ENCODE peak calls at places on chromosome 13, in ten cellular contexts. One of them, this sample, is unnamed.

GRCh38 chr13:107534548-107534947 is 680.8 kb downstream of the LIG4 start:
- DNase-seq in Ammon's horn: no peak
- DNase-seq in activated CD4-positive, alpha-beta T cell treated with anti-CD3 and anti-CD28 coated beads for 24 hours: no peak
- DNase-seq in MG63: no peak
- DNase-seq in GOT3: no peak
- DNase-seq in dorsolateral prefrontal cortex: no peak
- DNase-seq in ELR: no peak
- DNase-seq in thoracic aorta: no peak
- DNase-seq in sciatic nerve: no peak
- DNase-seq in CMK: no peak
- DNase-seq in this sample: no peak

GRCh38 chr13:51432576-51432975 is 20.3 kb downstream of the INTS6 start:
- DNase-seq in Ammon's horn: no peak
- DNase-seq in activated CD4-positive, alpha-beta T cell treated with anti-CD3 and anti-CD28 coated beads for 24 hours: no peak
- DNase-seq in MG63: no peak
- DNase-seq in GOT3: no peak
- DNase-seq in dorsolateral prefrontal cortex: no peak
- DNase-seq in ELR: no peak
- DNase-seq in thoracic aorta: no peak
- DNase-seq in sciatic nerve: no peak
- DNase-seq in CMK: no peak
- DNase-seq in this sample: no peak

GRCh38 chr13:30666113-30666512 is 48.4 kb downstream of the USPL1 start:
- DNase-seq in Ammon's horn: no peak
- DNase-seq in activated CD4-positive, alpha-beta T cell treated with anti-CD3 and anti-CD28 coated beads for 24 hours: no peak
- DNase-seq in MG63: no peak
- DNase-seq in GOT3: no peak
- DNase-seq in dorsolateral prefrontal cortex: no peak
- DNase-seq in ELR: no peak
- DNase-seq in thoracic aorta: no peak
- DNase-seq in sciatic nerve: no peak
- DNase-seq in CMK: no peak
- DNase-seq in this sample: no peak

GRCh38 chr13:40152145-40152544 is 496.7 kb downstream of the COG6 start:
- DNase-seq in Ammon's horn: no peak
- DNase-seq in activated CD4-positive, alpha-beta T cell treated with anti-CD3 and anti-CD28 coated beads for 24 hours: no peak
- DNase-seq in MG63: peak; percentile 61
- DNase-seq in GOT3: no peak
- DNase-seq in dorsolateral prefrontal cortex: no peak
- DNase-seq in ELR: peak; percentile 77
- DNase-seq in thoracic aorta: peak; percentile 19
- DNase-seq in sciatic nerve: no peak
- DNase-seq in CMK: no peak
- DNase-seq in this sample: no peak

GRCh38 chr13:41680900-41681299 is 223.6 kb downstream of the RGCC start:
- DNase-seq in Ammon's horn: no peak
- DNase-seq in activated CD4-positive, alpha-beta T cell treated with anti-CD3 and anti-CD28 coated beads for 24 hours: no peak
- DNase-seq in MG63: no peak
- DNase-seq in GOT3: no peak
- DNase-seq in dorsolateral prefrontal cortex: no peak
- DNase-seq in ELR: no peak
- DNase-seq in thoracic aorta: no peak
- DNase-seq in sciatic nerve: no peak
- DNase-seq in CMK: no peak
- DNase-seq in this sample: no peak

GRCh38 chr13:99944606-99945005 is 27.0 kb downstream of the ZIC5 start:
- DNase-seq in Ammon's horn: no peak
- DNase-seq in activated CD4-positive, alpha-beta T cell treated with anti-CD3 and anti-CD28 coated beads for 24 hours: no peak
- DNase-seq in MG63: no peak
- DNase-seq in GOT3: no peak
- DNase-seq in dorsolateral prefrontal cortex: no peak
- DNase-seq in ELR: no peak
- DNase-seq in thoracic aorta: no peak
- DNase-seq in sciatic nerve: no peak
- DNase-seq in CMK: no peak
- DNase-seq in this sample: no peak

GRCh38 chr13:50244913-50245574 is 229.8 kb downstream of the KCNRG start:
- DNase-seq in Ammon's horn: no peak
- DNase-seq in activated CD4-positive, alpha-beta T cell treated with anti-CD3 and anti-CD28 coated beads for 24 hours: peak; percentile 46
- DNase-seq in MG63: peak; percentile 79
- DNase-seq in GOT3: no peak
- DNase-seq in dorsolateral prefrontal cortex: no peak
- DNase-seq in ELR: peak; percentile 88
- DNase-seq in thoracic aorta: peak; percentile 12
- DNase-seq in sciatic nerve: no peak
- DNase-seq in CMK: no peak
- DNase-seq in this sample: no peak

GRCh38 chr13:34721631-34722144 is 220.4 kb upstream of the NBEA start:
- DNase-seq in Ammon's horn: no peak
- DNase-seq in activated CD4-positive, alpha-beta T cell treated with anti-CD3 and anti-CD28 coated beads for 24 hours: no peak
- DNase-seq in MG63: no peak
- DNase-seq in GOT3: no peak
- DNase-seq in dorsolateral prefrontal cortex: no peak
- DNase-seq in ELR: no peak
- DNase-seq in thoracic aorta: no peak
- DNase-seq in sciatic nerve: no peak
- DNase-seq in CMK: no peak
- DNase-seq in this sample: no peak

GRCh38 chr13:24737042-24737441 is 26.9 kb upstream of the RNF17 start:
- DNase-seq in Ammon's horn: no peak
- DNase-seq in activated CD4-positive, alpha-beta T cell treated with anti-CD3 and anti-CD28 coated beads for 24 hours: no peak
- DNase-seq in MG63: no peak
- DNase-seq in GOT3: no peak
- DNase-seq in dorsolateral prefrontal cortex: no peak
- DNase-seq in ELR: no peak
- DNase-seq in thoracic aorta: no peak
- DNase-seq in sciatic nerve: no peak
- DNase-seq in CMK: no peak
- DNase-seq in this sample: no peak

GRCh38 chr13:99320693-99321481 is 13.7 kb upstream of the GPR183 start:
- DNase-seq in Ammon's horn: no peak
- DNase-seq in activated CD4-positive, alpha-beta T cell treated with anti-CD3 and anti-CD28 coated beads for 24 hours: no peak
- DNase-seq in MG63: peak; percentile 41
- DNase-seq in GOT3: no peak
- DNase-seq in dorsolateral prefrontal cortex: no peak
- DNase-seq in ELR: peak; percentile 94
- DNase-seq in thoracic aorta: no peak
- DNase-seq in sciatic nerve: no peak
- DNase-seq in CMK: peak; percentile 12
- DNase-seq in this sample: no peak

GRCh38 chr13:83350569-83350968 is 531.7 kb downstream of the SLITRK1 start:
- DNase-seq in Ammon's horn: no peak
- DNase-seq in activated CD4-positive, alpha-beta T cell treated with anti-CD3 and anti-CD28 coated beads for 24 hours: no peak
- DNase-seq in MG63: no peak
- DNase-seq in GOT3: no peak
- DNase-seq in dorsolateral prefrontal cortex: no peak
- DNase-seq in ELR: peak; percentile 75
- DNase-seq in thoracic aorta: no peak
- DNase-seq in sciatic nerve: no peak
- DNase-seq in CMK: no peak
- DNase-seq in this sample: no peak

GRCh38 chr13:33263976-33264619 is 21.5 kb downstream of the STARD13 start:
- DNase-seq in Ammon's horn: no peak
- DNase-seq in activated CD4-positive, alpha-beta T cell treated with anti-CD3 and anti-CD28 coated beads for 24 hours: no peak
- DNase-seq in MG63: peak; percentile 57
- DNase-seq in GOT3: no peak
- DNase-seq in dorsolateral prefrontal cortex: no peak
- DNase-seq in ELR: no peak
- DNase-seq in thoracic aorta: no peak
- DNase-seq in sciatic nerve: no peak
- DNase-seq in CMK: no peak
- DNase-seq in this sample: no peak

GRCh38 chr13:36282818-36283432 is 14.7 kb downstream of the CCDC169 start:
- DNase-seq in Ammon's horn: peak; percentile 41
- DNase-seq in activated CD4-positive, alpha-beta T cell treated with anti-CD3 and anti-CD28 coated beads for 24 hours: no peak
- DNase-seq in MG63: no peak
- DNase-seq in GOT3: no peak
- DNase-seq in dorsolateral prefrontal cortex: no peak
- DNase-seq in ELR: peak; percentile 66
- DNase-seq in thoracic aorta: no peak
- DNase-seq in sciatic nerve: no peak
- DNase-seq in CMK: no peak
- DNase-seq in this sample: no peak

GRCh38 chr13:36875955-36876354 is 44.1 kb downstream of the SMAD9 start:
- DNase-seq in Ammon's horn: no peak
- DNase-seq in activated CD4-positive, alpha-beta T cell treated with anti-CD3 and anti-CD28 coated beads for 24 hours: no peak
- DNase-seq in MG63: no peak
- DNase-seq in GOT3: no peak
- DNase-seq in dorsolateral prefrontal cortex: no peak
- DNase-seq in ELR: no peak
- DNase-seq in thoracic aorta: no peak
- DNase-seq in sciatic nerve: no peak
- DNase-seq in CMK: no peak
- DNase-seq in this sample: no peak

GRCh38 chr13:27450921-27451461 is 627 bp upstream of the MTIF3 start:
- DNase-seq in Ammon's horn: no peak
- DNase-seq in activated CD4-positive, alpha-beta T cell treated with anti-CD3 and anti-CD28 coated beads for 24 hours: no peak
- DNase-seq in MG63: peak; percentile 34
- DNase-seq in GOT3: no peak
- DNase-seq in dorsolateral prefrontal cortex: peak; percentile 44
- DNase-seq in ELR: peak; percentile 62
- DNase-seq in thoracic aorta: no peak
- DNase-seq in sciatic nerve: peak; percentile 65
- DNase-seq in CMK: no peak
- DNase-seq in this sample: peak; percentile 20

GRCh38 chr13:99103536-99103935 is 97.1 kb upstream of the UBAC2 start:
- DNase-seq in Ammon's horn: peak; percentile 22
- DNase-seq in activated CD4-positive, alpha-beta T cell treated with anti-CD3 and anti-CD28 coated beads for 24 hours: no peak
- DNase-seq in MG63: no peak
- DNase-seq in GOT3: no peak
- DNase-seq in dorsolateral prefrontal cortex: no peak
- DNase-seq in ELR: no peak
- DNase-seq in thoracic aorta: no peak
- DNase-seq in sciatic nerve: no peak
- DNase-seq in CMK: no peak
- DNase-seq in this sample: no peak

GRCh38 chr13:99153219-99153618 is 47.4 kb upstream of the UBAC2 start:
- DNase-seq in Ammon's horn: no peak
- DNase-seq in activated CD4-positive, alpha-beta T cell treated with anti-CD3 and anti-CD28 coated beads for 24 hours: no peak
- DNase-seq in MG63: peak; percentile 10
- DNase-seq in GOT3: no peak
- DNase-seq in dorsolateral prefrontal cortex: no peak
- DNase-seq in ELR: no peak
- DNase-seq in thoracic aorta: no peak
- DNase-seq in sciatic nerve: no peak
- DNase-seq in CMK: no peak
- DNase-seq in this sample: no peak

GRCh38 chr13:95457294-95457693 is 95.2 kb upstream of the CLDN10 start:
- DNase-seq in Ammon's horn: no peak
- DNase-seq in activated CD4-positive, alpha-beta T cell treated with anti-CD3 and anti-CD28 coated beads for 24 hours: no peak
- DNase-seq in MG63: no peak
- DNase-seq in GOT3: no peak
- DNase-seq in dorsolateral prefrontal cortex: no peak
- DNase-seq in ELR: peak; percentile 16
- DNase-seq in thoracic aorta: no peak
- DNase-seq in sciatic nerve: no peak
- DNase-seq in CMK: no peak
- DNase-seq in this sample: no peak

GRCh38 chr13:100984349-100984748 is 309.8 kb upstream of the TMTC4 start:
- DNase-seq in Ammon's horn: no peak
- DNase-seq in activated CD4-positive, alpha-beta T cell treated with anti-CD3 and anti-CD28 coated beads for 24 hours: no peak
- DNase-seq in MG63: no peak
- DNase-seq in GOT3: no peak
- DNase-seq in dorsolateral prefrontal cortex: no peak
- DNase-seq in ELR: no peak
- DNase-seq in thoracic aorta: no peak
- DNase-seq in sciatic nerve: no peak
- DNase-seq in CMK: no peak
- DNase-seq in this sample: no peak

GRCh38 chr13:33286143-33286542 is 588 bp upstream of the STARD13 start:
- DNase-seq in Ammon's horn: no peak
- DNase-seq in activated CD4-positive, alpha-beta T cell treated with anti-CD3 and anti-CD28 coated beads for 24 hours: no peak
- DNase-seq in MG63: no peak
- DNase-seq in GOT3: no peak
- DNase-seq in dorsolateral prefrontal cortex: no peak
- DNase-seq in ELR: no peak
- DNase-seq in thoracic aorta: no peak
- DNase-seq in sciatic nerve: no peak
- DNase-seq in CMK: no peak
- DNase-seq in this sample: no peak

GRCh38 chr13:64223016-64223415 is 2807.4 kb upstream of the PCDH20 start:
- DNase-seq in Ammon's horn: no peak
- DNase-seq in activated CD4-positive, alpha-beta T cell treated with anti-CD3 and anti-CD28 coated beads for 24 hours: no peak
- DNase-seq in MG63: no peak
- DNase-seq in GOT3: no peak
- DNase-seq in dorsolateral prefrontal cortex: no peak
- DNase-seq in ELR: no peak
- DNase-seq in thoracic aorta: no peak
- DNase-seq in sciatic nerve: no peak
- DNase-seq in CMK: no peak
- DNase-seq in this sample: no peak

GRCh38 chr13:76884167-76884566 is 2.0 kb downstream of the KCTD12 start:
- DNase-seq in Ammon's horn: no peak
- DNase-seq in activated CD4-positive, alpha-beta T cell treated with anti-CD3 and anti-CD28 coated beads for 24 hours: no peak
- DNase-seq in MG63: peak; percentile 75
- DNase-seq in GOT3: no peak
- DNase-seq in dorsolateral prefrontal cortex: no peak
- DNase-seq in ELR: peak; percentile 49
- DNase-seq in thoracic aorta: no peak
- DNase-seq in sciatic nerve: peak; percentile 65
- DNase-seq in CMK: no peak
- DNase-seq in this sample: no peak

GRCh38 chr13:44506251-44506650 is 69.9 kb downstream of the TSC22D1 start:
- DNase-seq in Ammon's horn: no peak
- DNase-seq in activated CD4-positive, alpha-beta T cell treated with anti-CD3 and anti-CD28 coated beads for 24 hours: no peak
- DNase-seq in MG63: no peak
- DNase-seq in GOT3: no peak
- DNase-seq in dorsolateral prefrontal cortex: no peak
- DNase-seq in ELR: no peak
- DNase-seq in thoracic aorta: no peak
- DNase-seq in sciatic nerve: no peak
- DNase-seq in CMK: no peak
- DNase-seq in this sample: no peak

GRCh38 chr13:67139551-67139950 is 90.6 kb downstream of the PCDH9 start:
- DNase-seq in Ammon's horn: no peak
- DNase-seq in activated CD4-positive, alpha-beta T cell treated with anti-CD3 and anti-CD28 coated beads for 24 hours: no peak
- DNase-seq in MG63: no peak
- DNase-seq in GOT3: no peak
- DNase-seq in dorsolateral prefrontal cortex: no peak
- DNase-seq in ELR: no peak
- DNase-seq in thoracic aorta: no peak
- DNase-seq in sciatic nerve: no peak
- DNase-seq in CMK: no peak
- DNase-seq in this sample: no peak

GRCh38 chr13:110925023-110925608 is 10.2 kb upstream of the ANKRD10 start:
- DNase-seq in Ammon's horn: no peak
- DNase-seq in activated CD4-positive, alpha-beta T cell treated with anti-CD3 and anti-CD28 coated beads for 24 hours: no peak
- DNase-seq in MG63: no peak
- DNase-seq in GOT3: no peak
- DNase-seq in dorsolateral prefrontal cortex: no peak
- DNase-seq in ELR: peak; percentile 34
- DNase-seq in thoracic aorta: no peak
- DNase-seq in sciatic nerve: no peak
- DNase-seq in CMK: no peak
- DNase-seq in this sample: no peak

GRCh38 chr13:26011996-26012688 is 39.7 kb downstream of the SHISA2 start:
- DNase-seq in Ammon's horn: no peak
- DNase-seq in activated CD4-positive, alpha-beta T cell treated with anti-CD3 and anti-CD28 coated beads for 24 hours: peak; percentile 17
- DNase-seq in MG63: no peak
- DNase-seq in GOT3: no peak
- DNase-seq in dorsolateral prefrontal cortex: no peak
- DNase-seq in ELR: no peak
- DNase-seq in thoracic aorta: no peak
- DNase-seq in sciatic nerve: no peak
- DNase-seq in CMK: no peak
- DNase-seq in this sample: peak; percentile 71

GRCh38 chr13:59680429-59681024 is 483.2 kb downstream of the DIAPH3 start:
- DNase-seq in Ammon's horn: no peak
- DNase-seq in activated CD4-positive, alpha-beta T cell treated with anti-CD3 and anti-CD28 coated beads for 24 hours: no peak
- DNase-seq in MG63: no peak
- DNase-seq in GOT3: no peak
- DNase-seq in dorsolateral prefrontal cortex: no peak
- DNase-seq in ELR: peak; percentile 58
- DNase-seq in thoracic aorta: no peak
- DNase-seq in sciatic nerve: no peak
- DNase-seq in CMK: no peak
- DNase-seq in this sample: no peak

GRCh38 chr13:96294930-96295657 is 205.2 kb downstream of the HS6ST3 start:
- DNase-seq in Ammon's horn: no peak
- DNase-seq in activated CD4-positive, alpha-beta T cell treated with anti-CD3 and anti-CD28 coated beads for 24 hours: no peak
- DNase-seq in MG63: no peak
- DNase-seq in GOT3: no peak
- DNase-seq in dorsolateral prefrontal cortex: no peak
- DNase-seq in ELR: no peak
- DNase-seq in thoracic aorta: no peak
- DNase-seq in sciatic nerve: no peak
- DNase-seq in CMK: no peak
- DNase-seq in this sample: no peak

This sample was measured in T-cell.